ENCODE peak calls at places on chromosomes 7 and 10, in five cellular contexts. M is fibroblast of lung, G is K562, W is GM23338, V is HCT116. F is an unnamed sample.

GRCh38 chr7:139753079-139753692 is 24.6 kb downstream of the HIPK2 start:
- DNase-seq in M (no peak), W (peak), G (no peak), V (no peak), F (no peak)

GRCh38 chr10:116210588-116211346 is 62.2 kb downstream of the GFRA1 start:
- DNase-seq in M (peak), V (no peak), W (no peak), G (no peak), F (no peak)

GRCh38 chr7:11458736-11459483 is 373.1 kb downstream of the THSD7A start:
- DNase-seq in W (no peak), V (no peak), M (peak), G (no peak), F (no peak)

GRCh38 chr10:14750900-14751575 is 23.7 kb downstream of the FAM107B start:
- DNase-seq in M (no peak), G (no peak), V (no peak), W (no peak), F (no peak)

GRCh38 chr7:31312864-31313263 is 27.7 kb downstream of the NEUROD6 start:
- DNase-seq in V (no peak), W (no peak), M (no peak), G (no peak), F (no peak)

GRCh38 chr7:16345979-16346958 is 75.1 kb downstream of the CRPPA start:
- DNase-seq in V (peak), W (peak), M (peak), G (peak), F (no peak)

GRCh38 chr7:155451522-155452239 is 6.2 kb upstream of the EN2 start:
- DNase-seq in W (no peak), G (no peak), M (no peak), V (no peak), F (no peak)

GRCh38 chr10:85621562-85621961 is 745.0 kb downstream of the GRID1 start:
- DNase-seq in W (no peak), G (no peak), V (no peak), M (no peak), F (peak)

GRCh38 chr10:127407551-127407950 is 141.6 kb upstream of the NPS start:
- DNase-seq in M (no peak), V (no peak), G (no peak), W (no peak), F (no peak)

GRCh38 chr7:142516038-142516501 is 233.2 kb upstream of the PRSS1 start:
- DNase-seq in G (peak), W (peak), V (peak), M (peak), F (peak)

GRCh38 chr10:70060389-70060788 is 7.7 kb downstream of the MACROH2A2 start:
- DNase-seq in W (no peak), M (no peak), G (no peak), V (no peak), F (no peak)

GRCh38 chr10:69474688-69475432 is 23.6 kb downstream of the TSPAN15 start:
- DNase-seq in W (no peak), M (peak), V (no peak), G (no peak), F (peak)

GRCh38 chr10:77837248-77837924 is 89.2 kb downstream of the DLG5 start:
- DNase-seq in G (peak), V (no peak), W (peak), M (peak), F (no peak)

GRCh38 chr10:89283174-89283987 is 18.5 kb upstream of the IFIT2 start:
- DNase-seq in G (no peak), W (no peak), M (peak), V (no peak), F (no peak)

GRCh38 chr7:121081327-121081936 is 92.9 kb downstream of the CPED1 start:
- DNase-seq in W (peak), M (peak), G (peak), V (peak), F (peak)

GRCh38 chr10:87639493-87639892 is 20.2 kb upstream of the PAPSS2 start:
- DNase-seq in M (no peak), V (no peak), W (no peak), G (no peak), F (no peak)

GRCh38 chr7:155299539-155300202 is 2.0 kb downstream of the INSIG1 start:
- DNase-seq in G (peak), M (no peak), V (no peak), W (no peak), F (peak)

GRCh38 chr7:34718867-34719266 is 60.8 kb downstream of the NPSR1 start:
- DNase-seq in G (no peak), W (no peak), V (no peak), M (no peak), F (no peak)

GRCh38 chr7:156153590-156153989 is 341.3 kb upstream of the SHH start:
- DNase-seq in G (no peak), V (no peak), W (no peak), M (no peak), F (no peak)

GRCh38 chr7:159119851-159120539 is 24.7 kb downstream of the VIPR2 start:
- DNase-seq in G (no peak), M (no peak), W (no peak), V (no peak), F (no peak)

GRCh38 chr10:33193057-33193866 is 141.2 kb downstream of the NRP1 start:
- DNase-seq in V (peak), W (peak), G (peak), M (peak), F (peak)

GRCh38 chr10:69731184-69731583 is 70.5 kb upstream of the COL13A1 start:
- DNase-seq in G (no peak), V (no peak), M (peak), W (no peak), F (peak)

GRCh38 chr7:9250876-9251275 is 817.5 kb downstream of the NXPH1 start:
- DNase-seq in M (no peak), W (peak), G (no peak), V (no peak), F (no peak)

GRCh38 chr7:124635416-124635815 is 130.2 kb downstream of the GPR37 start:
- DNase-seq in W (peak), M (no peak), V (no peak), G (no peak), F (no peak)

GRCh38 chr7:149826344-149827088 is 11.7 kb upstream of the ZNF862 start:
- DNase-seq in M (no peak), W (no peak), V (no peak), G (no peak), F (no peak)

GRCh38 chr10:118741994-118742393 is 12.8 kb downstream of the CACUL1 start:
- DNase-seq in W (no peak), G (no peak), V (no peak), M (peak), F (no peak)

GRCh38 chr7:29770371-29770770 is 35.9 kb upstream of the WIPF3 start:
- DNase-seq in V (no peak), W (no peak), M (no peak), G (no peak), F (no peak)

GRCh38 chr10:21329995-21330627 is 195.4 kb downstream of the SKIDA1 start:
- DNase-seq in G (peak), V (peak), W (no peak), M (peak), F (peak)

GRCh38 chr7:139626817-139627216 is 103.3 kb downstream of the CLEC2L start:
- DNase-seq in M (no peak), G (no peak), W (no peak), V (no peak), F (no peak)

GRCh38 chr10:12928571-12928970 is 72.9 kb downstream of the CCDC3 start:
- DNase-seq in G (no peak), M (no peak), W (no peak), V (no peak), F (no peak)

GRCh38 chr7:151566897-151567320 is 47.2 kb upstream of the RHEB start:
- DNase-seq in W (peak), M (peak), V (no peak), G (no peak), F (peak)

GRCh38 chr7:42720871-42721835 is 190.7 kb downstream of the C7orf25 start:
- DNase-seq in V (no peak), M (peak), W (peak), G (no peak), F (no peak)

GRCh38 chr7:111090834-111091233 is at the start of gene LRRN3:
- DNase-seq in M (peak), V (no peak), G (peak), W (peak), F (peak)
- H3K4me2 ChIP-seq in M (peak), V (no peak), G (no peak), W (peak), F (peak)

GRCh38 chr7:138455609-138456008 is 4.5 kb upstream of the TRIM24 start:
- DNase-seq in M (no peak), W (no peak), G (no peak), V (no peak), F (no peak)
- TF ChIP-seq EZH2 in M (no peak), W (no peak), G (no peak), V (no peak), F (no peak)

GRCh38 chr7:157668884-157669767 is 332.3 kb downstream of the DNAJB6 start:
- DNase-seq in W (no peak), G (no peak), V (no peak), M (no peak), F (no peak)
- H3K27ac ChIP-seq in W (no peak), G (no peak), V (no peak), M (no peak), F (no peak)

DNA sequence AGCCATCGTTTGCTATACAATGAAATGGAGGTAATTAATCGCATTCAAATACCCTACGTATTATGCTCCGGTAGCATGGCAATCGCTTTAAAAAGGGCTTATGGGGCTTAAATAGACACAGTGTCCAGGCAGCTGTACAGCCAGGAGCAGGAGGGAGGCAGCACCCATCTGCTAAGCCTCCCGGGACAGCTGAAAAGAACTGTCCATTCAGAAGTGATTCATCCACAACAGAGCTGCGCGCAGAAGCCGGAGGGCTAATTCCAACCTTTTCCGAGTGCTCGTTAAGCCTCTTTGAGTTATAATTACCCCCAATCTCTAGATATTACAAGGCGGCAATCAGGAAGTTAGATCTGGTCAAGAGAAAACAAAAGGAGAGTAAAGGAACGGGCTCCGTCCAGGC is 58.3 kb downstream of the DPYSL4 start:
- DNase-seq in W (no peak), V (no peak), M (peak), G (no peak), F (no peak)
- H3K4me2 ChIP-seq in W (no peak), V (no peak), M (no peak), G (no peak), F (no peak)

GRCh38 chr10:92699518-92700272 is 9.9 kb downstream of the HHEX start:
- DNase-seq in G (peak), V (no peak), M (peak), W (peak), F (peak)
- TF ChIP-seq EZH2 in G (no peak), V (no peak), M (no peak), W (peak), F (no peak)

GRCh38 chr7:90267263-90267858 is 22.4 kb downstream of the CFAP69 start:
- DNase-seq in W (no peak), M (no peak), V (no peak), G (no peak), F (no peak)
- H3K27ac ChIP-seq in W (no peak), M (peak), V (no peak), G (no peak), F (peak)

GRCh38 chr7:1584700-1585099 is 14.9 kb upstream of the PSMG3 start:
- DNase-seq in V (no peak), M (no peak), G (no peak), W (no peak), F (no peak)

GRCh38 chr7:1587738-1588137 is 17.9 kb upstream of the PSMG3 start:
- DNase-seq in V (no peak), G (no peak), M (no peak), W (no peak), F (no peak)

GRCh38 chr7:1586827-1587705 is 17.2 kb upstream of the PSMG3 start:
- DNase-seq in G (no peak), M (no peak), W (no peak), V (no peak), F (no peak)

GRCh38 chr7:1586126-1586826 is 16.4 kb upstream of the PSMG3 start:
- DNase-seq in G (no peak), V (no peak), M (no peak), W (no peak), F (no peak)

GRCh38 chr7:1585142-1585981 is 15.5 kb upstream of the PSMG3 start:
- DNase-seq in W (no peak), V (no peak), M (no peak), G (no peak), F (no peak)
- H3K4me2 ChIP-seq in W (no peak), V (no peak), M (no peak), G (no peak), F (no peak)

GRCh38 chr7:97020601-97021442 is 3.8 kb downstream of the DLX5 start:
- DNase-seq in M (no peak), V (no peak), G (no peak), W (peak), F (no peak)
- TF ChIP-seq EZH2 in M (peak), V (no peak), G (no peak), W (peak), F (peak)